ENCODE peak calls at places on chromosomes 13 and 19, in ten cellular contexts. N is T1000; A is CD4-positive, CD25-positive, alpha-beta regulatory T cell; P is cardiac fibroblast; C is lung; B is stimulated activated CD4-positive, alpha-beta T cell treated with anti-CD3 and anti-CD28 coated beads, Interleukin-4, amount 100 ng/mL, for 24 hours; Y is lower leg skin; R is GM13976; X is GM12878; T is GM23248. F is an unnamed sample.

GRCh38 chr19:29873801-29874575 is 62.2 kb downstream of the CCNE1 start:
- DNase-seq in P (no peak), C (no peak), A (no peak), N (no peak), B (no peak), X (no peak), R (no peak), T (no peak), Y (no peak), F (no peak)

GRCh38 chr13:34247596-34247995 is 429.6 kb downstream of the RFC3 start:
- DNase-seq in X (no peak), N (no peak), Y (no peak), A (no peak), P (no peak), T (no peak), R (no peak), B (no peak), C (no peak), F (no peak)

GRCh38 chr13:108365255-108365654 is 95.7 kb downstream of the TNFSF13B start:
- DNase-seq in T (no peak), N (no peak), B (no peak), P (no peak), A (no peak), Y (no peak), R (no peak), C (no peak), X (no peak), F (no peak)

GRCh38 chr13:62375653-62376052 is 960.0 kb upstream of the PCDH20 start:
- DNase-seq in N (no peak), T (no peak), A (no peak), X (no peak), P (no peak), B (no peak), C (no peak), Y (no peak), R (no peak), F (no peak)

GRCh38 chr13:49367640-49368431 is 76.0 kb downstream of the CAB39L start:
- DNase-seq in N (no peak), R (no peak), Y (no peak), C (no peak), T (peak; percentile 16), B (no peak), A (no peak), X (no peak), P (peak; percentile 59), F (no peak)

GRCh38 chr13:27524981-27525975 is 74.9 kb upstream of the MTIF3 start:
- DNase-seq in P (no peak), X (no peak), B (no peak), N (no peak), C (no peak), R (no peak), T (no peak), Y (no peak), A (no peak), F (no peak)

GRCh38 chr13:74836628-74837027 is 645.3 kb downstream of the TBC1D4 start:
- DNase-seq in B (no peak), C (no peak), Y (no peak), X (no peak), A (no peak), R (no peak), T (no peak), N (no peak), P (no peak), F (no peak)

GRCh38 chr19:10009714-10010224 is 535 bp downstream of the COL5A3 start:
- DNase-seq in T (no peak), N (no peak), R (no peak), B (no peak), X (no peak), A (no peak), C (no peak), Y (no peak), P (peak; percentile 9), F (no peak)

GRCh38 chr13:113762538-113762937 is 3.5 kb downstream of the TMEM255B start:
- DNase-seq in T (no peak), A (no peak), P (no peak), R (no peak), B (no peak), X (no peak), N (no peak), C (no peak), Y (peak; percentile 28), F (no peak)

GRCh38 chr13:112073245-112074138 is 6.5 kb downstream of the SOX1 start:
- DNase-seq in R (no peak), N (no peak), A (no peak), Y (no peak), B (no peak), P (no peak), X (no peak), C (no peak), T (no peak), F (no peak)

GRCh38 chr19:45768644-45769053 is 403 bp downstream of the SIX5 start:
- DNase-seq in Y (no peak), C (no peak), A (peak; percentile 42), T (peak; percentile 81), N (peak; percentile 25), P (peak; percentile 61), R (no peak), X (no peak), B (peak; percentile 34), F (no peak)

GRCh38 chr13:62643007-62643483 is 1227.4 kb upstream of the PCDH20 start:
- DNase-seq in R (no peak), Y (no peak), A (no peak), P (no peak), X (peak; percentile 24), T (peak; percentile 4), N (peak; percentile 2), B (peak; percentile 15), C (no peak), F (no peak)